ENCODE peak calls at places on chromosomes 16 and 17, in ten cellular contexts. G is IMR-90, Y is lower lobe of right lung, C is progenitor cell of endocrine pancreas, L is heart right ventricle, R is activated B cell treated with CpG ODN at 0.5 μM for 24 hours, M is thoracic aorta, K is body of pancreas, T is mammary epithelial cell, H is cardiac muscle cell. O is an unnamed sample.

GRCh38 chr17:75244133-75244866 is 17.1 kb downstream of the GGA3 start:
- DNase-seq in G (no peak), Y (no peak), C (no peak), L (no peak), R (peak; percentile 31), M (no peak), K (no peak), T (no peak), H (no peak), O (no peak)

GRCh38 chr17:9451919-9452318 is 123.7 kb downstream of the STX8 start:
- DNase-seq in G (no peak), Y (no peak), C (no peak), L (no peak), R (no peak), M (no peak), K (no peak), T (no peak), H (no peak), O (no peak)

GRCh38 chr16:51134269-51134812 is 16.7 kb downstream of the SALL1 start:
- DNase-seq in G (no peak), Y (no peak), C (no peak), L (no peak), R (no peak), M (no peak), K (no peak), T (no peak), H (peak; percentile 5), O (no peak)

GRCh38 chr17:81317436-81317821 is 22.3 kb upstream of the SLC38A10 start:
- DNase-seq in G (no peak), Y (no peak), C (no peak), L (no peak), R (no peak), M (no peak), K (no peak), T (no peak), H (no peak), O (no peak)

GRCh38 chr17:413016-413350 is 60.4 kb upstream of the RPH3AL start:
- DNase-seq in G (no peak), Y (no peak), C (no peak), L (no peak), R (no peak), M (no peak), K (no peak), T (no peak), H (no peak), O (no peak)

GRCh38 chr17:28744104-28744801 is 442 bp downstream of the TRAF4 start:
- DNase-seq in G (peak; percentile 41), Y (peak; percentile 72), C (peak; percentile 82), L (no peak), R (peak; percentile 69), M (no peak), K (peak; percentile 69), T (peak; percentile 57), H (peak; percentile 69), O (peak; percentile 89)

GRCh38 chr16:22316411-22316811 is 19.2 kb downstream of the POLR3E start:
- DNase-seq in G (no peak), Y (no peak), C (no peak), L (no peak), R (no peak), M (no peak), K (no peak), T (no peak), H (no peak), O (no peak)

GRCh38 chr17:13541032-13541480 is 60.7 kb downstream of the HS3ST3A1 start:
- DNase-seq in G (peak; percentile 96), Y (no peak), C (no peak), L (no peak), R (no peak), M (no peak), K (no peak), T (peak; percentile 89), H (peak; percentile 95), O (no peak)

GRCh38 chr16:660459-661183 is 7.3 kb upstream of the RHOT2 start:
- DNase-seq in G (peak; percentile 77), Y (peak; percentile 97), C (peak; percentile 51), L (peak; percentile 89), R (peak; percentile 61), M (no peak), K (peak; percentile 99), T (peak; percentile 51), H (peak; percentile 86), O (no peak)

GRCh38 chr17:66850692-66851091 is 15.8 kb downstream of the CACNG5 start:
- DNase-seq in G (no peak), Y (no peak), C (no peak), L (no peak), R (no peak), M (no peak), K (no peak), T (no peak), H (no peak), O (no peak)

GRCh38 chr17:79778504-79779087 is 648 bp downstream of the CBX2 start:
- DNase-seq in G (no peak), Y (peak; percentile 49), C (no peak), L (no peak), R (no peak), M (no peak), K (no peak), T (no peak), H (no peak), O (no peak)

GRCh38 chr17:18322522-18322921 is 7.4 kb downstream of the SMCR8 start:
- DNase-seq in G (no peak), Y (no peak), C (no peak), L (no peak), R (no peak), M (no peak), K (no peak), T (no peak), H (no peak), O (no peak)

GRCh38 chr17:18323507-18324139 is 8.5 kb downstream of the SMCR8 start:
- DNase-seq in G (no peak), Y (no peak), C (no peak), L (no peak), R (no peak), M (no peak), K (no peak), T (no peak), H (no peak), O (no peak)

GRCh38 chr17:18321309-18321708 is 6.2 kb downstream of the SMCR8 start:
- DNase-seq in G (no peak), Y (no peak), C (no peak), L (no peak), R (no peak), M (no peak), K (no peak), T (no peak), H (peak; percentile 43), O (no peak)

GRCh38 chr17:18324140-18325049 is 9.3 kb downstream of the SMCR8 start:
- DNase-seq in G (no peak), Y (no peak), C (no peak), L (no peak), R (no peak), M (no peak), K (no peak), T (no peak), H (no peak), O (no peak)

GRCh38 chr17:18323007-18323406 is 7.9 kb downstream of the SMCR8 start:
- DNase-seq in G (peak; percentile 21), Y (no peak), C (no peak), L (no peak), R (no peak), M (no peak), K (no peak), T (peak; percentile 9), H (no peak), O (no peak)
- TF ChIP-seq CTCF in G (peak; percentile 9), Y (no peak), C (no peak), L (no peak), R (no peak), M (no peak), K (no peak), T (peak; percentile 24), H (no peak), O (no peak)

DNA sequence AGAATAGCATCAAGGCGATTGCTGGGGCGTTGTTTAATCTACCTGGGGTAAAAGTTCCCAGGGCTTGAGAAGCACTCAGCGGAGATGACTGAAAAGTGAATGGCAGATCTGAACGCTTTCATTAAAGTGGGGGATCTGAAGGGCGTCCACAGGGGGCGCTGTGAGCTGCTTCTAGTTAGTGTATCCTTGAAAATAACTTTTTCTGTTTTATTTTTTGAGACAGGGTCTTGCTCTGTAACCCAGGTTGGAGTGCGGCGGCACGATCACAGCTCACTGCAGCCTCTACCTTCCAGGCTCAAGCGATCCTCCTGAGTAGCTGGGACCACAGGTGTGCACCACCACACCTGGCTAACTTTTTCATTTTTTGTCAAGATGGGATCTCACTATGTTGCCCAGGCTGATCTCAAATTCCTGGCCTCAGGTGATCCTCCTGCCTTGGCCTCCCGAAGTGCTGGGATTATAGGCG is 360.4 kb downstream of the SEC14L1 start:
- DNase-seq in G (no peak), Y (no peak), C (no peak), L (no peak), R (peak; percentile 15), M (no peak), K (no peak), T (no peak), H (peak; percentile 35), O (no peak)
- TF ChIP-seq CTCF in G (peak; percentile 43), Y (peak; percentile 36), C (peak; percentile 58), L (peak; percentile 32), R (no peak), M (peak; percentile 26), K (no peak), T (peak; percentile 45), H (peak; percentile 49), O (peak; percentile 74)

GRCh38 chr16:30417447-30418349 is 10.3 kb downstream of the ZNF771 start:
- DNase-seq in G (peak; percentile 88), Y (peak; percentile 94), C (peak; percentile 80), L (peak; percentile 78), R (peak; percentile 84), M (peak; percentile 15), K (peak; percentile 92), T (peak; percentile 92), H (peak; percentile 96), O (peak; percentile 90)

GRCh38 chr16:30416047-30416603 is 8.7 kb downstream of the ZNF771 start:
- DNase-seq in G (no peak), Y (no peak), C (no peak), L (no peak), R (no peak), M (no peak), K (no peak), T (no peak), H (no peak), O (no peak)

GRCh38 chr16:30416624-30417298 is 9.4 kb downstream of the ZNF771 start:
- DNase-seq in G (no peak), Y (no peak), C (no peak), L (no peak), R (no peak), M (no peak), K (no peak), T (no peak), H (no peak), O (no peak)

GRCh38 chr16:30421010-30421409 is 8.8 kb downstream of the DCTPP1 start:
- DNase-seq in G (no peak), Y (no peak), C (no peak), L (no peak), R (no peak), M (no peak), K (no peak), T (no peak), H (no peak), O (no peak)

GRCh38 chr16:30418350-30419181 is 11.2 kb downstream of the ZNF771 start:
- DNase-seq in G (no peak), Y (no peak), C (no peak), L (no peak), R (no peak), M (no peak), K (no peak), T (no peak), H (no peak), O (no peak)
- TF ChIP-seq CTCF in G (no peak), Y (no peak), C (no peak), L (no peak), R (no peak), M (no peak), K (no peak), T (no peak), H (peak; percentile 11), O (no peak)

GRCh38 chr16:2016407-2016922 is 3.1 kb upstream of the NPW start:
- DNase-seq in G (no peak), Y (no peak), C (no peak), L (no peak), R (no peak), M (no peak), K (no peak), T (no peak), H (no peak), O (no peak)
- TF ChIP-seq CTCF in G (peak; percentile 32), Y (peak; percentile 28), C (peak; percentile 55), L (peak; percentile 29), R (no peak), M (no peak), K (no peak), T (peak; percentile 38), H (peak; percentile 50), O (peak; percentile 68)

O was measured in type B pancreatic cell.